ENCODE peak calls at places on chromosomes 2 and 18, in six cellular contexts. E is IMR-90, A is A549, J is ovary, V is K562, N is sigmoid colon. I is an unnamed sample.

GRCh38 chr18:50218432-50219197 is 23.7 kb upstream of the MYO5B start:
- DNase-seq in V (peak; percentile 17), E (peak; percentile 14), A (no peak), J (no peak), N (no peak), I (peak; percentile 58)

GRCh38 chr2:47072018-47072691 is 83.0 kb downstream of the STPG4 start:
- DNase-seq in N (peak; percentile 95), A (no peak), J (peak; percentile 91), E (peak; percentile 70), V (no peak), I (no peak)

GRCh38 chr18:60146220-60146960 is 226.2 kb downstream of the MC4R start:
- DNase-seq in E (no peak), J (no peak), N (no peak), V (peak; percentile 2), A (no peak), I (no peak)

GRCh38 chr2:232981356-232981755 is 31.7 kb downstream of the NGEF start:
- DNase-seq in E (no peak), A (no peak), N (no peak), J (no peak), V (no peak), I (no peak)

GRCh38 chr2:239275871-239276812 is 124.7 kb downstream of the HDAC4 start:
- DNase-seq in A (no peak), J (no peak), E (no peak), V (peak; percentile 43), N (peak; percentile 92), I (no peak)

GRCh38 chr18:42514522-42514921 is 559.5 kb downstream of the PIK3C3 start:
- DNase-seq in V (no peak), E (no peak), J (no peak), A (no peak), N (no peak), I (no peak)

GRCh38 chr2:37671013-37671815 is at the start of gene CDC42EP3:
- DNase-seq in J (peak; percentile 59), V (peak; percentile 62), N (peak; percentile 78), A (peak; percentile 77), E (no peak), I (peak; percentile 48)

GRCh38 chr2:220071716-220072115 is 444.3 kb downstream of the SLC4A3 start:
- DNase-seq in E (no peak), V (no peak), A (no peak), J (no peak), N (no peak), I (no peak)

GRCh38 chr2:42353792-42354429 is 7.1 kb downstream of the COX7A2L start:
- DNase-seq in J (no peak), A (no peak), E (no peak), V (peak; percentile 48), N (no peak), I (no peak)

GRCh38 chr2:167510071-167510759 is 621.9 kb downstream of the XIRP2 start:
- DNase-seq in V (no peak), N (no peak), A (no peak), J (no peak), E (no peak), I (no peak)

GRCh38 chr2:236211281-236211680 is 43.1 kb upstream of the GBX2 start:
- DNase-seq in A (no peak), N (no peak), E (no peak), V (no peak), J (no peak), I (no peak)

DNA sequence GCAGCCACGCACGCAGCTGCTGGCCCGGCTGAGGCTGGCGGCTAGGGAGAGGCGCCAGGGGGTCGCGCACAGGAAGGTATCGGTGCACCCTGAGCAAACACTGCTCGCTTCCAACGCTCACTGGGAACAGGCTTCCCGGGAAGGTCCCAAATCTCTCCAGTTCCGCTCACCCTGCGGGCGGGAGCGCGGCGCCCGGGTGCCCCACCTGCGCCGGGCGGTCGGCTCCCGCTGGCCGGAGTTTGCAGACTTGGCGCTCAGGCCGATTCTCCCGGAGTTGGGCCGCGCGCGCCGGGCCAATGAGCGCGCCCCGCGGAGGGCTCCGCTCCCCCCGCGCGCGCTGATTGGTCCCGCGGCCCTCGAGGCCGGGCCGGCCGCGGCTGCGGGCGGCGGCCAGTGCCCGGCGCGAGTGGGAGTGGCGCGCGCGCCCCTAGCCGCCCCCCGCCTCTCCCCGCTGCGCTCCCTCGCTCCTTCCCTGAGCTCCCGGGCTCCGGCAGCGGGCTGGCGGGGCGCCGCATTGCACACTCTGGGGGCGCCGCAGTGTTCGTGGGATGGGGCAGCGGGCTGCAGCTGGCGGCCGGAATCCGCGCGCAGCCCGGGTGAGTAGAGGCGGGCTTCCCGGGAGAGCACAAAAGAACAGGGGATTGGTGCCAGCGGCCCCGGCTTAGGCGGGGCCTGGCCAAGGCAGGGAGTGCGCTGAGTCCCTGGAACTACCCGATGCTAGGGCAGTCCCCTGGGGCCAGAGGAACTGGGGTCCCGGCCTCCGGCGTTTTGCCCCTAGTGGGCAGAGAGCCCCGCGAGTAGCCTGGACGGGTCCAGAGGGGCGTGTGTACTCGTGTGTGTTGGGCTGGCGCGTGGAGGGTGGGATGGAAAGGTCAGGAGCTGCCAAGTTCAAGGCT is at the start of gene LYPD6:
- DNase-seq in N (peak; percentile 82), V (no peak), A (peak; percentile 53), E (peak; percentile 52), J (peak; percentile 68), I (peak; percentile 39)
- TF ChIP-seq POLR2A in N (no peak), V (no peak), A (no peak), E (no peak), J (no peak), I (no peak)

DNA sequence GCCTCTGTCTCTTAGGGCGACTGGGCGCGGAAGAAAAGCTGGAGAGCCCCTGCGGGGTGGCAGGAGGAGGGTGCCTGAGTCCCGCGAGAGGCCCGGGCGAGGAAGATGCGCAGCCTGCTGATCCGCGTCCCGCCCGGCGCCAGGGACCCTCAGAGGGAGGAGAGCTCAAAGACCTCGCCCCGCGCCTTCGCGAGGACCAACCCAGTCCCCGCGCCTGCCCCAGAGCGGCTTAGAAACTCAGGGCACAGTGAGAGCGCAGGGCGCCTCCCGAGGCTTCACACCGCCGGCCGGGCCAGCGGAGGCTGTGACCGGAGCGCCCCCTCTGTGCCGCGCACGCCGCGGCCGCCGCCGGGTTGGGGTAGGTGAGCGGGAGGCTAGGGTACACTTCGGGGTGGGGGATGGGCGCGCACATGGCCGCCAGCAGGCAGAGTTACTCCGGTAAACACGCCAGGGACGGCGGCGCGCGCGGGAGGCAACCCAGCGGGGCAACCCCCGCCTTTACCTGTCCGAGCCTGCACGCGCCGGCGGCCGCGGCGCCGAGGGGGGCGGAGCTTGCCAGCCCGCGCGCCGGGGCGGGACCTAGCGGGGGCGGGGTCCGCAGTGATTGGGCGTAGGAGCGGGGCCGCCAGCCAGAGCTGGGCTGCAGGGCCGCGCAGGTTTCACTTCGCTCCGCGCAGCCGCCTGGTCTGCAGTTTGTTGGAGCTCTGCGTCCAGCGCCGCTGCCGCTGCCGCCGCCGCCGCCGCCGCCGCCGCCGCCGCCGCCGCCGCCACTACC is at the start of gene BCL2L11:
- DNase-seq in J (peak; percentile 90), A (peak; percentile 70), N (peak; percentile 94), E (peak; percentile 89), V (peak; percentile 94), I (peak; percentile 95)
- TF ChIP-seq POLR2A in J (peak; percentile 64), A (peak; percentile 90), N (no peak), E (peak; percentile 90), V (peak; percentile 77), I (peak; percentile 80)

GRCh38 chr18:51569561-51569960 is 372.1 kb upstream of the MEX3C start:
- DNase-seq in N (no peak), E (no peak), A (no peak), J (no peak), V (no peak), I (no peak)
- TF ChIP-seq POLR2A in N (no peak), E (no peak), A (no peak), J (no peak), V (no peak), I (no peak)

GRCh38 chr2:172234716-172235661 is 132.3 kb upstream of the DLX2 start:
- DNase-seq in J (no peak), N (no peak), V (peak; percentile 19), A (peak; percentile 35), E (no peak), I (no peak)
- TF ChIP-seq POLR2A in J (no peak), N (no peak), V (no peak), A (no peak), E (no peak), I (no peak)

GRCh38 chr2:178478442-178479274 is at the start of gene FKBP7:
- DNase-seq in V (peak; percentile 93), A (peak; percentile 71), J (peak; percentile 93), N (peak; percentile 95), E (peak; percentile 77), I (peak; percentile 90)

GRCh38 chr2:178479758-178480226 is 465 bp upstream of the PLEKHA3 start:
- DNase-seq in V (no peak), J (no peak), E (no peak), A (no peak), N (peak; percentile 63), I (no peak)

GRCh38 chr2:178482437-178482836 is 2.2 kb downstream of the PLEKHA3 start:
- DNase-seq in E (no peak), V (peak; percentile 25), J (no peak), A (no peak), N (no peak), I (peak; percentile 65)

GRCh38 chr2:178479275-178479616 is 846 bp upstream of the FKBP7 start:
- DNase-seq in J (no peak), A (no peak), V (no peak), E (no peak), N (no peak), I (no peak)

DNA sequence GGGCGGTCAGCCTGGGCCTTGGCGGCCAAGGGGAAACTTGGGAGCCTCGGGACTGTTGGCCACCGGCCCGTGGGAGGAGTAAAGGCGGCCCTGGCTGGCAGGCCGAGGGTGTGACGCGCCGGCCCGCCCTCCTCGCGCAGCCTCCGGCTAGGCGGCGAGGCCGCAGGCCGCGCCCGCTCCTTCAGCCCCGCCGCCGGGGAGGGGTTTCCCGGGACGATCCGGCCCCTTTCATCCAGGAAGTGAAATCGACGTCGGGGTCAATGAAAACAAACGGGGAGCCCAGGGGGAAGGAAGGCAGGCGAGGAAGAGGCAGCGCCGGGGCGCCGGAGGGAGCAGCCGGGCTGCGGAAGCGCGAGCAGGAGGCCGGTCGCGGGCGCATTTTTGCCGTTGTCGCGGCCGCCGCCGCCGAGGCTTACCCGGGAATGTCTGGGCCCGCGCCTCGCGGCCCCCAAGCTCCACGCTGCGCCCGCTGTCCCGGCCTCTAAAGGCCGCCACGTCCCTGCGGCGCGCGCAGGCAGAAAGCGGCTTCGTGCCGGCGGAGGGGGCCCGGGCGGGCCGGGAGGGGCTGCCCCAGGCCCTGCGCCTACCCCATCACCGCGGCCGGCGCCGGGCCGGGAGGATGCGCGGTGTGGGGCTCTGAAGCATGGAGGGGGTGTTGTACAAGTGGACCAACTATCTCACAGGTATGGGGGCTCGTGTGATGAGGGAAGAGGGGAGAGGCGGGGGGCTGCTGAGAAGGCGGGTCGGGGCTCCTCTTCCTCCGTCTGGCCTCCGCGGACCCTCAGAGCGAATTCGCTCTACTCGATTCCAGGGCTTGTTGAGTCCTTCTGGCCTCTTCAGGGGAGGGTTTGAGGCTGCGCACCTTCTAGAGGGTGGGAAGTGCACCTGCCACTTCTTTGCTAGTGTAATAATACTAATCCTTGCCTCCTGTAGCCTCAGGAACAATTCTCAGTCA is at the start of gene PLEKHA3:
- DNase-seq in V (peak; percentile 98), N (peak; percentile 99), A (peak; percentile 88), J (peak; percentile 99), E (peak; percentile 94), I (peak; percentile 93)
- TF ChIP-seq POLR2A in V (peak; percentile 81), N (peak; percentile 22), A (peak; percentile 37), J (peak; percentile 62), E (peak; percentile 84), I (peak; percentile 67)

DNA sequence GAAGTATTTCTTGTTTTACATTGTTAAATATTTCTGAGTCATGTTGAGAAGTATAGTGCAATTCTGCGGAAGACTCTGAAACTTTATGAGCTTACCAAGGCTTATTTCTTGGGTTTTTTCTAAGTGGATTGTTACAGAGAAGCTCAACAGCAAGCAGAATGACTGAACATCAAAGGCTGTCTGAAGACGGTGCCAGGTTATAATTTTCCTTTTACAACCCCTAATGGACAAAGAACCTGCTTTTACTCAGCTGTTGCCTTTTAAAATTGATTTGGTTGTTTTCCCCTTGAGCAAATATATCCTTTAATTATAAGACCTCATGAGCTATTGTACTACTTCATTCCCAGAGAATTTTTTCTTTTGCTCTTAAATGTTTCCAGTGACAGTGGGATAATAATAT is 41.6 kb downstream of the LAMA3 start:
- DNase-seq in N (no peak), A (no peak), E (no peak), V (no peak), J (no peak), I (no peak)
- TF ChIP-seq POLR2A in N (no peak), A (no peak), E (no peak), V (no peak), J (no peak), I (no peak)

I was measured in erythroblast.